ENCODE peak calls at places on chromosome 9, in four cellular contexts. F is effector memory CD8-positive, alpha-beta T cell; D is foreskin melanocyte; A is A172. W is an unnamed sample.

GRCh38 chr9:134735441-134736175 is 94.0 kb downstream of the COL5A1 start:
- DNase-seq in F (no peak), D (no peak), A (no peak), W (no peak)

GRCh38 chr9:99222416-99223280 is 566 bp downstream of the SEC61B start:
- DNase-seq in A (no peak), F (no peak), D (no peak), W (no peak)

GRCh38 chr9:121581775-121582600 is 69.4 kb upstream of the DAB2IP start:
- DNase-seq in D (peak; percentile 35), F (no peak), A (no peak), W (no peak)

GRCh38 chr9:36991516-36992134 is 42.4 kb downstream of the PAX5 start:
- DNase-seq in A (no peak), D (no peak), F (no peak), W (peak; percentile 63)

GRCh38 chr9:123073991-123074422 is 40.5 kb downstream of the GPR21 start:
- DNase-seq in A (peak; percentile 85), F (no peak), D (no peak), W (peak; percentile 12)

GRCh38 chr9:137411670-137412380 is 11.1 kb downstream of the EXD3 start:
- DNase-seq in F (no peak), A (peak; percentile 96), D (no peak), W (peak; percentile 96)

GRCh38 chr9:33227013-33227398 is 13.0 kb upstream of the SPINK4 start:
- DNase-seq in A (no peak), F (no peak), D (no peak), W (no peak)

GRCh38 chr9:841371-842209 is at the start of gene DMRT1:
- DNase-seq in D (no peak), A (no peak), F (no peak), W (no peak)

GRCh38 chr9:105421864-105422263 is 26.0 kb upstream of the FSD1L start:
- DNase-seq in F (no peak), A (no peak), D (no peak), W (no peak)

GRCh38 chr9:89961616-89962341 is 357.0 kb downstream of the GADD45G start:
- DNase-seq in F (no peak), A (no peak), D (no peak), W (no peak)

GRCh38 chr9:1050125-1050895 is at the start of gene DMRT2:
- DNase-seq in D (peak; percentile 46), A (no peak), F (no peak), W (peak; percentile 85)

GRCh38 chr9:33125871-33126822 is 41.0 kb downstream of the B4GALT1 start:
- DNase-seq in A (peak; percentile 53), F (no peak), D (no peak), W (no peak)

GRCh38 chr9:72022846-72023245 is 37.6 kb downstream of the C9orf57 start:
- DNase-seq in D (no peak), A (peak; percentile 30), F (no peak), W (peak; percentile 54)

GRCh38 chr9:38249587-38250210 is 142.8 kb upstream of the ALDH1B1 start:
- DNase-seq in F (no peak), D (no peak), A (no peak), W (no peak)

GRCh38 chr9:75918909-75919308 is 28.4 kb downstream of the PCSK5 start:
- DNase-seq in A (no peak), F (no peak), D (no peak), W (no peak)

GRCh38 chr9:69817202-69817601 is 3.4 kb upstream of the CFAP95 start:
- DNase-seq in F (no peak), D (no peak), A (no peak), W (no peak)

GRCh38 chr9:110115341-110115820 is 92.6 kb downstream of the C9orf152 start:
- DNase-seq in F (no peak), D (no peak), A (no peak), W (no peak)

GRCh38 chr9:37899041-37899440 is 4.9 kb downstream of the SLC25A51 start:
- DNase-seq in D (no peak), F (no peak), A (no peak), W (peak; percentile 55)

GRCh38 chr9:4769321-4770080 is 23.2 kb upstream of the RCL1 start:
- DNase-seq in F (no peak), D (no peak), A (peak; percentile 74), W (peak; percentile 31)

GRCh38 chr9:133634024-133634691 is 2.0 kb upstream of the DBH start:
- DNase-seq in A (no peak), D (no peak), F (no peak), W (no peak)

GRCh38 chr9:17342696-17343095 is 207.9 kb downstream of the CNTLN start:
- DNase-seq in F (no peak), A (no peak), D (no peak), W (no peak)

GRCh38 chr9:27572566-27572917 is 739 bp downstream of the C9orf72 start:
- DNase-seq in D (peak; percentile 46), A (peak; percentile 44), F (peak; percentile 53), W (peak; percentile 22)

GRCh38 chr9:96139592-96140251 is 162.3 kb downstream of the HSD17B3 start:
- DNase-seq in D (peak; percentile 79), F (no peak), A (peak; percentile 33), W (peak; percentile 73)

GRCh38 chr9:71349218-71349617 is 227.8 kb upstream of the TRPM3 start:
- DNase-seq in D (no peak), A (peak; percentile 65), F (no peak), W (no peak)

GRCh38 chr9:121997791-121998190 is 95.3 kb downstream of the TTLL11 start:
- DNase-seq in A (no peak), F (no peak), D (no peak), W (no peak)